ENCODE peak calls at places on chromosomes 12 and 14, in four cellular contexts. I is uterus, R is psoas muscle, F is tibial artery. X is an unnamed sample. For H3K4me1, the result is how much of the 10 kb centered on the place peaks cover.

GRCh38 chr12:103645202-103645601 is 58.1 kb downstream of the STAB2 start:
- DNase-seq in I (no peak), R (no peak), F (no peak), X (peak)

GRCh38 chr12:55849616-55850015 is 6.9 kb upstream of the MMP19 start:
- DNase-seq in I (no peak), R (no peak), F (no peak), X (no peak)

GRCh38 chr14:63388766-63389431 is 70.2 kb upstream of the GPHB5 start:
- DNase-seq in I (peak), R (peak), F (peak), X (no peak)

GRCh38 chr12:103401421-103401820 is 94.3 kb downstream of the C12orf42 start:
- DNase-seq in I (no peak), R (no peak), F (no peak), X (peak)

GRCh38 chr12:11517080-11517479 is 121.7 kb upstream of the PRB2 start:
- DNase-seq in I (no peak), R (no peak), F (no peak), X (no peak)

GRCh38 chr14:64728106-64728505 is 23.9 kb downstream of the PLEKHG3 start:
- DNase-seq in I (no peak), R (no peak), F (no peak), X (no peak)

GRCh38 chr12:126898562-126898961 is 1368.4 kb upstream of the TMEM132C start:
- DNase-seq in I (no peak), R (no peak), F (no peak), X (no peak)

GRCh38 chr14:100726467-100726811 is 253 bp upstream of the DLK1 start:
- DNase-seq in I (no peak), R (no peak), F (no peak), X (no peak)

GRCh38 chr14:94663965-94664704 is 51.9 kb downstream of the SERPINA3 start:
- DNase-seq in I (no peak), R (no peak), F (no peak), X (no peak)

GRCh38 chr12:104852102-104852501 is 106.0 kb downstream of the SLC41A2 start:
- DNase-seq in I (no peak), R (no peak), F (no peak), X (no peak)

GRCh38 chr12:108271951-108272729 is 67.0 kb downstream of the CMKLR1 start:
- DNase-seq in I (no peak), R (no peak), F (no peak), X (no peak)

GRCh38 chr14:104940526-104941150 is 16.0 kb downstream of the PLD4 start:
- DNase-seq in I (peak), R (no peak), F (no peak), X (no peak)

GRCh38 chr12:12007001-12007712 is 63.6 kb upstream of the BCL2L14 start:
- DNase-seq in I (no peak), R (no peak), F (no peak), X (no peak)

GRCh38 chr14:39395555-39396254 is 36.5 kb downstream of the FBXO33 start:
- DNase-seq in I (no peak), R (no peak), F (no peak), X (peak)

GRCh38 chr14:68585690-68586089 is 207.2 kb downstream of the ZFP36L1 start:
- DNase-seq in I (peak), R (no peak), F (no peak), X (no peak)

GRCh38 chr12:59113831-59114273 is 193.5 kb upstream of the LRIG3 start:
- DNase-seq in I (peak), R (peak), F (peak), X (peak)

GRCh38 chr14:70162353-70162752 is 26.4 kb downstream of the SLC8A3 start:
- DNase-seq in I (no peak), R (no peak), F (no peak), X (no peak)

GRCh38 chr12:85580562-85581168 is 255.5 kb downstream of the RASSF9 start:
- DNase-seq in I (no peak), R (no peak), F (no peak), X (no peak)

GRCh38 chr12:131944601-131945251 is 5.0 kb upstream of the EP400 start:
- DNase-seq in I (no peak), R (no peak), F (no peak), X (no peak)

GRCh38 chr14:81474156-81474492 is 59.5 kb downstream of the SEL1L start:
- DNase-seq in I (no peak), R (no peak), F (no peak), X (no peak)
- H3K27ac ChIP-seq in I (no peak), R (peak), F (no peak), X (no peak)

GRCh38 chr12:47779301-47779942 is 6.4 kb downstream of the SLC48A1 start:
- DNase-seq in I (peak), R (peak), F (peak), X (peak)
- H3K4me1 ChIP-seq in I (under half), R (under half), F (half or more), X (under half)

GRCh38 chr14:99029150-99029915 is 242.7 kb downstream of the BCL11B start:
- DNase-seq in I (no peak), R (no peak), F (no peak), X (no peak)
- TF ChIP-seq CTCF in I (no peak), R (no peak), F (no peak), X (no peak)

DNA sequence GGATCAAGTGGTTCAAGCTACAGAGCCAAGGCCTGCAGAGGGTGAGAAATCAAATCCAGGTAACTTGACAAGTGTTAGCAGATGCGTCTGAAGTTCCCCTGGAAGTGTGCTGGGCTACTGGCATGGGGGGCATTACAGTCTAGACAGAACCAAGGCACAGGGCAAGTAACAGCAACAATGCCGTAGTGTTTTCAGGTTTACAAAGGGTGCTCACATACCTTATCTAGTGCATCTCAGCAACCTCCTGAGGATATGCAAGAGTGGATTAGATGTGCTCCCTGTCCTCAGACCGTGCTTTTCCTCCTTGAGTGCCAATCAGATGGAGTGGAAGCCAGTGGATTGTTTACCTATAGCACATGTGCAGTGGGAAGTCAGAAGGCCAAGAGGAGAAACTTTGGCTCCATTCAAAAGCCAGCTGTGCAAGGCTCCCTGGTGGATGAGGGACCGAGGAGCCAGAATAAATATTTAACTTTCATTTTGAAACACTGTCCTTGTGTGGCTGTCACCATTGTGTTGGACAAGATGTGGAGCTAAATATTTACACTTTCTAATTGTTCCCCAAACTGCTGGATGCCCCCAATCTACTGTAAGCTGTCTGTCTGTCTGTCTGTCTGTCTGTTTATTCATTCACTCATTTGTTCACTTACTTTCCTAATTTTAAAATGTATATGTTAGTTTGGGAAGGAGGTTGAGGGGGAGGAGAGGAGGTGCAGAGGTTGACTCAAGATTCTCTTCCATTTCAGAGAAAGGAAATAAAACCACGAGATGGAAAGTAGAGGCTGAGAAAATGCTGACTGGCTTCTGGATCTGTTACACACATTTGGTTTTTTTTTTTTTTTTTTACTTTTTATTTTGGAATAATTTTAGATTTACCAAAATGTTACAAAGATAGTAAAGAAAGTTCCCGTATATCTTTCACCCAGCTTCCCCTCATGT is 184.0 kb upstream of the PARP11 start:
- DNase-seq in I (no peak), R (no peak), F (no peak), X (no peak)
- H3K27ac ChIP-seq in I (no peak), R (no peak), F (no peak), X (no peak)

GRCh38 chr12:93468008-93468371 is 676 bp downstream of the MRPL42 start:
- DNase-seq in I (no peak), R (no peak), F (no peak), X (no peak)
- H3K4me1 ChIP-seq in I (under half), R (under half), F (under half), X (under half)

GRCh38 chr14:43540948-43541347 is 966.1 kb downstream of the FSCB start:
- DNase-seq in I (no peak), R (no peak), F (no peak), X (no peak)
- TF ChIP-seq CTCF in I (no peak), R (no peak), F (no peak), X (no peak)

GRCh38 chr12:13097526-13097925 is 5.9 kb downstream of the GSG1 start:
- DNase-seq in I (peak), R (no peak), F (no peak), X (no peak)

GRCh38 chr12:13100882-13101769 is 2.3 kb downstream of the GSG1 start:
- DNase-seq in I (peak), R (peak), F (peak), X (peak)

GRCh38 chr12:13099910-13100609 is 3.4 kb downstream of the GSG1 start:
- DNase-seq in I (no peak), R (no peak), F (no peak), X (peak)

GRCh38 chr12:13100610-13100881 is 2.9 kb downstream of the GSG1 start:
- DNase-seq in I (no peak), R (no peak), F (no peak), X (no peak)

GRCh38 chr12:13099066-13099909 is 4.2 kb downstream of the GSG1 start:
- DNase-seq in I (no peak), R (no peak), F (peak), X (peak)
- H3K27ac ChIP-seq in I (peak), R (peak), F (peak), X (peak)

GRCh38 chr14:61417890-61418455 is 96.6 kb downstream of the PRKCH start:
- DNase-seq in I (no peak), R (no peak), F (no peak), X (no peak)
- H3K4me1 ChIP-seq in I (under half), R (under half), F (under half), X (under half)

DNA sequence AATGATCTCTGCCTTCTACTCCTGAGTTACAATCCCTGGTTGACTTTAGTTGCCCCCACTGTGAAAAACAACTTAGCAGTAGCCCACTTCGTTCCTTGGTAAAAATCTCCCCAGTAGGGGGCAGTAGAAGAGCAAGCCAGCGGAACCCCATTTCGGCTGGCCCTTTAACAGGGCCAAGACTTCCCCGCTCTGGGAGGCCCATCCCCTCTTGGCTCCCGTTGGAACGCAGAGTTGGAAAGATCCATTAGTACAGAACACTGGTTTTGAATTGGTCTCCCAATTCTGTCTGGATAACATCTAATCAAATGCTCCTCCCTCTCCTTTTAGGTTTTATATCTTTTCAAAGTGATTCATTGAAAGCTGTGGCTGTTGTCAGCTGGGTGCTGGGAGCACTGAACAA is 1133.3 kb downstream of the BCL11B start:
- DNase-seq in I (no peak), R (no peak), F (no peak), X (no peak)
- TF ChIP-seq CTCF in I (no peak), R (no peak), F (no peak), X (peak)

DNA sequence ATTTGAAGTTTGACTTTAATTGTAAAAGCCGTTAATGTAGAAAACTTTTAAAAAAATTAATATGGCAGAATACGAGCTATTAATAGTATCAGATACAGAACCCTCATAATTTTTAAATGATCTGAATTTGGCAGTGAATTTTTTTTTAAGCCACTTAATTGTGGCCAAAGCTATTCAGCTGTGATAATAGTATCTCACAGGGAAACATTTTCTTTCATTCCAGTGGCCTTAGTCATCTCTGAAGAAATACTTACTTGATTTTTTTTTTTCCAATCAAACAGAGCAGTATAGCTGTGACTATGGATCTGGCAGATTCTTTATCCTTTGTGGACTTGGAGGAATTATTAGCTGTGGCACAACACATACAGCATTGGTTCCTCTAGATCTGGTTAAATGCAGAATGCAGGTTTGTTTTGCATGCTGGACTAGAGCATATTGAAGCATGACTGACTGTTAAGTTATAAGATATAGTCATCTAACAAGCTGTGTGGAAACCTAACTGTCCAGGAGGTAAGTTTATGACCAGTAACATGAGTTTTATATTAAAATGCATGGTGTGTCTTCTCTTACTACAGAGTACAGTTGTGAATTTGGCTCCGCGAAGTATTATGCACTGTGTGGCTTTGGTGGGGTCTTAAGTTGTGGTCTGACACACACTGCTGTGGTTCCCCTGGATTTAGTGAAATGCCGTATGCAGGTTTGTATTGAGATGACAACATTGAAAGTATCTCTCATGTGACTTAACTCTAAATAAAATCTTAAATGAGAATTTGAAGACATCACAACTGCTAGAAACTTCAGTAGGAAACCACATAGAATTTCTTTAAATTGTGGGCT is 1.9 kb downstream of the SLC25A3 start:
- DNase-seq in I (no peak), R (no peak), F (no peak), X (peak)
- H3K27ac ChIP-seq in I (peak), R (peak), F (peak), X (peak)